ENCODE peak calls at places on chromosomes 16 and 17, in five cellular contexts. One of them, this sample, is unnamed.

GRCh38 chr17:49053171-49053829 is 56.1 kb downstream of the IGF2BP1 start:
- DNase-seq in cardiac muscle cell: no peak
- DNase-seq in effector memory CD4-positive, alpha-beta T cell: no peak
- DNase-seq in GM23248: no peak
- DNase-seq in brain microvascular endothelial cell: no peak
- DNase-seq in this sample: no peak

GRCh38 chr17:18141210-18141803 is 32.8 kb downstream of the MYO15A start:
- DNase-seq in cardiac muscle cell: peak; percentile 64
- DNase-seq in brain microvascular endothelial cell: peak; percentile 53
- DNase-seq in effector memory CD4-positive, alpha-beta T cell: no peak
- DNase-seq in GM23248: peak; percentile 75
- DNase-seq in this sample: no peak

GRCh38 chr17:48645639-48646182 is 19.6 kb upstream of the HOXB9 start:
- DNase-seq in cardiac muscle cell: no peak
- DNase-seq in brain microvascular endothelial cell: no peak
- DNase-seq in GM23248: no peak
- DNase-seq in effector memory CD4-positive, alpha-beta T cell: no peak
- DNase-seq in this sample: no peak

GRCh38 chr17:41645371-41646063 is 21.1 kb upstream of the KRT17 start:
- DNase-seq in brain microvascular endothelial cell: peak; percentile 57
- DNase-seq in effector memory CD4-positive, alpha-beta T cell: no peak
- DNase-seq in cardiac muscle cell: peak; percentile 56
- DNase-seq in GM23248: peak; percentile 74
- DNase-seq in this sample: no peak

GRCh38 chr17:49746791-49747490 is 17.0 kb downstream of the FAM117A start:
- DNase-seq in GM23248: no peak
- DNase-seq in effector memory CD4-positive, alpha-beta T cell: no peak
- DNase-seq in cardiac muscle cell: no peak
- DNase-seq in brain microvascular endothelial cell: no peak
- DNase-seq in this sample: no peak

GRCh38 chr16:46929378-46930332 is 43.8 kb downstream of the DNAJA2 start:
- DNase-seq in effector memory CD4-positive, alpha-beta T cell: peak; percentile 27
- DNase-seq in GM23248: peak; percentile 66
- DNase-seq in cardiac muscle cell: peak; percentile 67
- DNase-seq in brain microvascular endothelial cell: peak; percentile 29
- DNase-seq in this sample: peak; percentile 63

GRCh38 chr17:19943026-19943425 is 34.6 kb downstream of the AKAP10 start:
- DNase-seq in brain microvascular endothelial cell: no peak
- DNase-seq in GM23248: no peak
- DNase-seq in effector memory CD4-positive, alpha-beta T cell: no peak
- DNase-seq in cardiac muscle cell: no peak
- DNase-seq in this sample: no peak

GRCh38 chr16:2465653-2466415 is 5.3 kb upstream of the NTN3 start:
- DNase-seq in effector memory CD4-positive, alpha-beta T cell: no peak
- DNase-seq in GM23248: peak; percentile 34
- DNase-seq in brain microvascular endothelial cell: no peak
- DNase-seq in cardiac muscle cell: no peak
- DNase-seq in this sample: no peak

GRCh38 chr17:68512967-68513474 is 791 bp downstream of the PRKAR1A start:
- DNase-seq in cardiac muscle cell: peak; percentile 67
- DNase-seq in effector memory CD4-positive, alpha-beta T cell: no peak
- DNase-seq in GM23248: peak; percentile 69
- DNase-seq in brain microvascular endothelial cell: peak; percentile 38
- DNase-seq in this sample: peak; percentile 27

GRCh38 chr16:25036561-25036960 is 21.4 kb upstream of the ARHGAP17 start:
- DNase-seq in cardiac muscle cell: no peak
- DNase-seq in brain microvascular endothelial cell: no peak
- DNase-seq in GM23248: no peak
- DNase-seq in effector memory CD4-positive, alpha-beta T cell: no peak
- DNase-seq in this sample: no peak

GRCh38 chr16:48193846-48194245 is 38.1 kb upstream of the ABCC12 start:
- DNase-seq in cardiac muscle cell: no peak
- DNase-seq in GM23248: no peak
- DNase-seq in effector memory CD4-positive, alpha-beta T cell: no peak
- DNase-seq in brain microvascular endothelial cell: no peak
- DNase-seq in this sample: no peak

GRCh38 chr17:72510454-72511016 is 389.7 kb downstream of the SOX9 start:
- DNase-seq in brain microvascular endothelial cell: no peak
- DNase-seq in GM23248: peak; percentile 7
- DNase-seq in effector memory CD4-positive, alpha-beta T cell: no peak
- DNase-seq in cardiac muscle cell: peak; percentile 19
- DNase-seq in this sample: no peak

GRCh38 chr16:80615751-80616150 is 75.0 kb downstream of the DYNLRB2 start:
- DNase-seq in effector memory CD4-positive, alpha-beta T cell: no peak
- DNase-seq in cardiac muscle cell: no peak
- DNase-seq in GM23248: no peak
- DNase-seq in brain microvascular endothelial cell: no peak
- DNase-seq in this sample: no peak

GRCh38 chr16:57689772-57690558 is 4.6 kb upstream of the DRC7 start:
- DNase-seq in brain microvascular endothelial cell: no peak
- DNase-seq in cardiac muscle cell: peak; percentile 46
- DNase-seq in effector memory CD4-positive, alpha-beta T cell: no peak
- DNase-seq in GM23248: no peak
- DNase-seq in this sample: no peak

GRCh38 chr17:7034955-7035590 is 742 bp upstream of the SLC16A13 start:
- DNase-seq in brain microvascular endothelial cell: no peak
- DNase-seq in GM23248: no peak
- DNase-seq in effector memory CD4-positive, alpha-beta T cell: no peak
- DNase-seq in cardiac muscle cell: no peak
- DNase-seq in this sample: no peak

GRCh38 chr16:83898463-83899271 is at the start of gene MLYCD:
- DNase-seq in brain microvascular endothelial cell: peak; percentile 26
- DNase-seq in GM23248: peak; percentile 90
- DNase-seq in effector memory CD4-positive, alpha-beta T cell: peak; percentile 52
- DNase-seq in cardiac muscle cell: peak; percentile 87
- DNase-seq in this sample: peak; percentile 35

GRCh38 chr17:7508846-7509245 is 24.7 kb downstream of the POLR2A start:
- DNase-seq in effector memory CD4-positive, alpha-beta T cell: no peak
- DNase-seq in cardiac muscle cell: no peak
- DNase-seq in brain microvascular endothelial cell: no peak
- DNase-seq in GM23248: no peak
- DNase-seq in this sample: no peak

GRCh38 chr17:44230139-44230695 is 10.7 kb upstream of the UBTF start:
- DNase-seq in brain microvascular endothelial cell: no peak
- DNase-seq in effector memory CD4-positive, alpha-beta T cell: no peak
- DNase-seq in cardiac muscle cell: no peak
- DNase-seq in GM23248: no peak
- DNase-seq in this sample: no peak

GRCh38 chr16:1152123-1152638 is 725 bp upstream of the CACNA1H start:
- DNase-seq in brain microvascular endothelial cell: no peak
- DNase-seq in effector memory CD4-positive, alpha-beta T cell: no peak
- DNase-seq in GM23248: peak; percentile 24
- DNase-seq in cardiac muscle cell: no peak
- DNase-seq in this sample: no peak

GRCh38 chr17:14228903-14229302 is 7.8 kb downstream of the CDRT15 start:
- DNase-seq in GM23248: peak; percentile 10
- DNase-seq in effector memory CD4-positive, alpha-beta T cell: no peak
- DNase-seq in cardiac muscle cell: no peak
- DNase-seq in brain microvascular endothelial cell: no peak
- DNase-seq in this sample: no peak

GRCh38 chr17:78242024-78242742 is 10.8 kb downstream of the TMEM235 start:
- DNase-seq in GM23248: peak; percentile 23
- DNase-seq in cardiac muscle cell: no peak
- DNase-seq in effector memory CD4-positive, alpha-beta T cell: no peak
- DNase-seq in brain microvascular endothelial cell: no peak
- DNase-seq in this sample: no peak

GRCh38 chr17:8746501-8747236 is 2.0 kb upstream of the CCDC42 start:
- DNase-seq in cardiac muscle cell: no peak
- DNase-seq in GM23248: no peak
- DNase-seq in effector memory CD4-positive, alpha-beta T cell: no peak
- DNase-seq in brain microvascular endothelial cell: peak; percentile 2
- DNase-seq in this sample: peak; percentile 11

GRCh38 chr17:73030995-73031394 is 61.5 kb downstream of the SLC39A11 start:
- DNase-seq in effector memory CD4-positive, alpha-beta T cell: no peak
- DNase-seq in cardiac muscle cell: no peak
- DNase-seq in GM23248: no peak
- DNase-seq in brain microvascular endothelial cell: no peak
- DNase-seq in this sample: no peak

GRCh38 chr17:78780852-78781338 is 1.2 kb downstream of the CYTH1 start:
- DNase-seq in effector memory CD4-positive, alpha-beta T cell: no peak
- DNase-seq in cardiac muscle cell: no peak
- DNase-seq in GM23248: peak; percentile 68
- DNase-seq in brain microvascular endothelial cell: no peak
- DNase-seq in this sample: no peak

DNA sequence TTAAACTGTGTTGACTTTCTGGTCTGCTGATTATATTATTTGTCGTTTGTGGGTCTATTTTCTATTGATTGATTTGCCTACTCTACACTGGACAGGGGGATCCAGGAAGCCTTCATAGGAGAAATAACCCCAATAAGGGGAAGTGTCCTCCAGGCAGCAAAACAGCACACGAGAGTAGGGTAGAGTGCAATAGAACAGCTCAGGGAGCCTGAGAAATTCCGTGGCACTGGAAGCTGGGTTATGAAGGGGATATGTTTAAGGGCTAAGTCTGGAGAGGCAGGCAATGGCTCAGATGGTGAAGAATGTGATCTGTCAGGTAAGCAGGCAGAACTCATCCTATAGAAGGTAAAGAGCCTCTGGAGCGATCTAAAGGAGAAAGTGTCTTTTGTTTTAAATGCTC is 20.9 kb downstream of the GP2 start:
- DNase-seq in GM23248: no peak
- DNase-seq in effector memory CD4-positive, alpha-beta T cell: no peak
- DNase-seq in cardiac muscle cell: no peak
- DNase-seq in brain microvascular endothelial cell: no peak
- DNase-seq in this sample: no peak
- H3K27me3 ChIP-seq in GM23248: no peaks in the 10 kb centered on the region
- H3K27me3 ChIP-seq in effector memory CD4-positive, alpha-beta T cell: no peaks in the 10 kb centered on the region
- H3K27me3 ChIP-seq in cardiac muscle cell: no peaks in the 10 kb centered on the region
- H3K27me3 ChIP-seq in brain microvascular endothelial cell: no peaks in the 10 kb centered on the region
- H3K27me3 ChIP-seq in this sample: no peaks in the 10 kb centered on the region

GRCh38 chr16:8958344-8958808 is 5.3 kb downstream of the USP7 start:
- DNase-seq in brain microvascular endothelial cell: peak; percentile 84
- DNase-seq in cardiac muscle cell: peak; percentile 48
- DNase-seq in GM23248: peak; percentile 92
- DNase-seq in effector memory CD4-positive, alpha-beta T cell: peak; percentile 19
- DNase-seq in this sample: no peak

GRCh38 chr16:8962393-8963009 is 1.2 kb downstream of the USP7 start:
- DNase-seq in GM23248: peak; percentile 48
- DNase-seq in effector memory CD4-positive, alpha-beta T cell: peak; percentile 48
- DNase-seq in brain microvascular endothelial cell: no peak
- DNase-seq in cardiac muscle cell: no peak
- DNase-seq in this sample: no peak

GRCh38 chr16:8961811-8962390 is 1.8 kb downstream of the USP7 start:
- DNase-seq in brain microvascular endothelial cell: no peak
- DNase-seq in effector memory CD4-positive, alpha-beta T cell: no peak
- DNase-seq in cardiac muscle cell: no peak
- DNase-seq in GM23248: no peak
- DNase-seq in this sample: no peak

GRCh38 chr16:8960788-8961109 is 3.0 kb downstream of the USP7 start:
- DNase-seq in effector memory CD4-positive, alpha-beta T cell: no peak
- DNase-seq in GM23248: no peak
- DNase-seq in cardiac muscle cell: no peak
- DNase-seq in brain microvascular endothelial cell: no peak
- DNase-seq in this sample: no peak

DNA sequence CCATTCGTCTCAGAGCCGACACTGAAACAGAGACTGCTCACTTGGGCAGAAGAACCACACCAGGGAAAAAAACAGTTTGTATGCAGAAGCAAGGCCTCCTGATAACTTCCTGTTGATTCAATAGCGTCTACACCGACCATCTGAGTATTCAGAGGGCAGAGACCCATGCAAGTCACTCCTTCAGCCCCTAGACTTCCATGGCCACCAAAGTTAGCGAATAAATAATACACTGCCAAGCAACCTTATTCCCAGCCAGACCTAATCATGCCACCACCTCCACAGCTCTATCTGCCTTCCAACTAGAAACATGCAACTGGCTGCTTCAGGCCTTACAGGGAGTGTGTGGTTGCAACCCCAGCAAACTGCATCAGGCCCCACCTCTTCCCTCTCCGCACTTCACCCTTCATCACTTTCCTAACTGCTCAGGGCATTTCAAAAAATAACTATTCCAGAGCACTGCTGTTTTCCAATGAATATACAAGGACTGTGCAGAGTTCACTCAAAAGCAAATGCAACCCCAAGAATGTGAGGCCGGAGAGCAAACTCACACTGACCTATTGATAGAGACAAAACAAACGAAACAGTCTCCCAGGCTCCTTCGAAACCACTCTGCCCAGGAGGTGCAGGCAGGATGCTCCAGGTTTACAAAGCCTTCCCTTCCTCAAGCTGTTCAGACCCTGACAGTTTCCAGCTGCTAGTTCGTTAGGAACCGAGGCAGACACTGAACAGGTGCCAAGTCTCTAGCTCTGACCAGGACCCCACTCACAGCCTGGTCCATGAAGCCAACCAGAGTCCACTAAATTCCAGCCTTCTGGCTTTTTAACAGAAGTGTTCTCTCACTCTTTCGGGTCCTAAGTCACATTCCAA is 3.6 kb downstream of the USP7 start:
- DNase-seq in cardiac muscle cell: peak; percentile 34
- DNase-seq in brain microvascular endothelial cell: no peak
- DNase-seq in GM23248: peak; percentile 42
- DNase-seq in effector memory CD4-positive, alpha-beta T cell: no peak
- DNase-seq in this sample: no peak
- H3K4me3 ChIP-seq in cardiac muscle cell: no peak overlapping the region
- H3K4me3 ChIP-seq in brain microvascular endothelial cell: peak overlapping the region; percentile 20
- H3K4me3 ChIP-seq in GM23248: peak overlapping the region; percentile 8
- H3K4me3 ChIP-seq in effector memory CD4-positive, alpha-beta T cell: peak overlapping the region; percentile 19
- H3K4me3 ChIP-seq in this sample: no peak overlapping the region

GRCh38 chr16:27226476-27226875 is 23.1 kb downstream of the KDM8 start:
- DNase-seq in brain microvascular endothelial cell: no peak
- DNase-seq in effector memory CD4-positive, alpha-beta T cell: no peak
- DNase-seq in GM23248: no peak
- DNase-seq in cardiac muscle cell: no peak
- DNase-seq in this sample: no peak
- H3K27ac ChIP-seq in brain microvascular endothelial cell: no peak overlapping the region
- H3K27ac ChIP-seq in effector memory CD4-positive, alpha-beta T cell: no peak overlapping the region
- H3K27ac ChIP-seq in GM23248: no peak overlapping the region
- H3K27ac ChIP-seq in cardiac muscle cell: no peak overlapping the region
- H3K27ac ChIP-seq in this sample: no peak overlapping the region

DNA sequence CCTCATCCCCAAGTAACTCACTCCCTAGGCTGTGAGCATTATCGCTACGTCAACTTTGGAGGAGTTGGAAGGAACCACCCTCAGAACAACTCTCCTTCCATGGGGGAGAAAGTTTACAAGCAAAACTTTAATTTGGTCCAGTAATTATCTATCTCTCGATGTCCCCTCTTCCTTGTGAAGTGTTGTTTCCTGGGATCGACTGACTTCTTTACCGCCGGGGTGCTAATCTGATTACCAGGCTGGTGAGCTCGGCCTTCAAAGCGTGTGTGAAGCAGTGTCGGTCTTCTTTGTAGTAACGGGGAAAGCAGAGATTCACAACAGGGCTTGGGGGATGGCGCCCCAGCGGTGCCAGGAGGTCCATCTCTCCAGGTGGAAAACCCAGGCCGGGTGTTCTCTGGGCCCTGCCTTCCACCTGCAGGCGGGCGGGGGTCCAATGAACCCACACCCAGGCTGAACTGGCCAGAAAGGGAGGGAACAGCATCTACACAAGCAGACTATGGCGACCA is 14.5 kb upstream of the FOXF1 start:
- DNase-seq in GM23248: no peak
- DNase-seq in brain microvascular endothelial cell: no peak
- DNase-seq in effector memory CD4-positive, alpha-beta T cell: no peak
- DNase-seq in cardiac muscle cell: no peak
- DNase-seq in this sample: no peak
- H3K27me3 ChIP-seq in GM23248: peaks cover 97% of the 10 kb centered on the region
- H3K27me3 ChIP-seq in brain microvascular endothelial cell: peaks cover 94% of the 10 kb centered on the region
- H3K27me3 ChIP-seq in effector memory CD4-positive, alpha-beta T cell: peaks cover 44% of the 10 kb centered on the region
- H3K27me3 ChIP-seq in cardiac muscle cell: peaks cover 100% of the 10 kb centered on the region
- H3K27me3 ChIP-seq in this sample: peaks cover 93% of the 10 kb centered on the region

This sample was measured in iPS DF 6.9.